ENCODE peak calls at places on chromosome 21, in ten cellular contexts. M is kidney epithelial cell, U is fibroblast of mammary gland, L is heart left ventricle, G is WTC11, I is endothelial cell, N is ovary, R is choroid plexus epithelial cell, D is AG10803, O is H9. Q is an unnamed sample.
A peak's percentile ranks its signal among the peaks of the same experiment; 100 is the strongest.

GRCh38 chr21:46011267-46011967 is 29.8 kb downstream of the COL6A1 start:
- DNase-seq in M (no peak), U (no peak), L (no peak), G (no peak), I (no peak), N (peak; percentile 36), R (no peak), D (no peak), O (peak; percentile 22), Q (no peak)

GRCh38 chr21:27693376-27693775 is 726.5 kb upstream of the ADAMTS5 start:
- DNase-seq in M (peak; percentile 56), U (peak; percentile 76), L (no peak), G (no peak), I (no peak), N (no peak), R (peak; percentile 58), D (peak; percentile 90), O (no peak), Q (no peak)

GRCh38 chr21:27793901-27794300 is 827.0 kb upstream of the ADAMTS5 start:
- DNase-seq in M (no peak), U (no peak), L (no peak), G (no peak), I (no peak), N (no peak), R (no peak), D (no peak), O (no peak), Q (no peak)

GRCh38 chr21:38806153-38806941 is 618 bp downstream of the ETS2 start:
- DNase-seq in M (no peak), U (no peak), L (peak; percentile 54), G (peak; percentile 47), I (peak; percentile 54), N (peak; percentile 75), R (no peak), D (no peak), O (no peak), Q (no peak)

GRCh38 chr21:30194701-30195299 is 21.1 kb downstream of the CLDN8 start:
- DNase-seq in M (peak; percentile 7), U (peak; percentile 57), L (no peak), G (no peak), I (peak; percentile 61), N (no peak), R (peak; percentile 74), D (peak; percentile 6), O (no peak), Q (no peak)

GRCh38 chr21:45801989-45802388 is 158.5 kb downstream of the PCBP3 start:
- DNase-seq in M (no peak), U (no peak), L (no peak), G (no peak), I (no peak), N (no peak), R (no peak), D (no peak), O (no peak), Q (no peak)

GRCh38 chr21:29022141-29022540 is 2.3 kb upstream of the USP16 start:
- DNase-seq in M (no peak), U (no peak), L (no peak), G (no peak), I (no peak), N (no peak), R (no peak), D (no peak), O (no peak), Q (no peak)

GRCh38 chr21:30345014-30345413 is 3.4 kb downstream of the KRTAP23-1 start:
- DNase-seq in M (no peak), U (no peak), L (no peak), G (no peak), I (no peak), N (no peak), R (no peak), D (no peak), O (no peak), Q (no peak)

GRCh38 chr21:20639026-20639425 is 359.2 kb upstream of the NCAM2 start:
- DNase-seq in M (no peak), U (peak; percentile 16), L (no peak), G (no peak), I (no peak), N (no peak), R (peak; percentile 65), D (no peak), O (no peak), Q (no peak)

GRCh38 chr21:44969965-44970755 is 30.3 kb downstream of the SLX9 start:
- DNase-seq in M (no peak), U (peak; percentile 16), L (no peak), G (no peak), I (no peak), N (no peak), R (no peak), D (peak; percentile 52), O (no peak), Q (no peak)

GRCh38 chr21:45421846-45422775 is 17.1 kb downstream of the COL18A1 start:
- DNase-seq in M (no peak), U (no peak), L (peak; percentile 20), G (peak; percentile 6), I (no peak), N (peak; percentile 36), R (no peak), D (no peak), O (no peak), Q (no peak)

GRCh38 chr21:15122241-15122640 is 57.4 kb upstream of the NRIP1 start:
- DNase-seq in M (no peak), U (peak; percentile 3), L (no peak), G (no peak), I (no peak), N (no peak), R (no peak), D (no peak), O (no peak), Q (no peak)

GRCh38 chr21:18840239-18840638 is 436.7 kb upstream of the TMPRSS15 start:
- DNase-seq in M (no peak), U (no peak), L (no peak), G (peak; percentile 12), I (no peak), N (no peak), R (peak; percentile 52), D (no peak), O (peak; percentile 52), Q (no peak)

GRCh38 chr21:27802816-27803475 is 836.1 kb upstream of the ADAMTS5 start:
- DNase-seq in M (no peak), U (peak; percentile 60), L (no peak), G (peak; percentile 62), I (peak; percentile 57), N (no peak), R (peak; percentile 80), D (peak; percentile 56), O (peak; percentile 57), Q (no peak)

GRCh38 chr21:31326478-31327247 is 17.4 kb downstream of the TIAM1 start:
- DNase-seq in M (no peak), U (peak; percentile 69), L (no peak), G (no peak), I (no peak), N (no peak), R (no peak), D (peak; percentile 18), O (no peak), Q (no peak)

GRCh38 chr21:25361765-25362164 is 245.5 kb downstream of the MRPL39 start:
- DNase-seq in M (no peak), U (no peak), L (no peak), G (no peak), I (no peak), N (no peak), R (no peak), D (no peak), O (no peak), Q (no peak)

GRCh38 chr21:25361097-25361496 is 246.2 kb downstream of the MRPL39 start:
- DNase-seq in M (no peak), U (no peak), L (no peak), G (no peak), I (no peak), N (no peak), R (no peak), D (no peak), O (no peak), Q (no peak)

GRCh38 chr21:25359724-25360123 is 247.6 kb downstream of the MRPL39 start:
- DNase-seq in M (no peak), U (peak; percentile 43), L (no peak), G (no peak), I (no peak), N (no peak), R (no peak), D (no peak), O (no peak), Q (no peak)

GRCh38 chr21:25362375-25363267 is 244.7 kb downstream of the MRPL39 start:
- DNase-seq in M (no peak), U (no peak), L (no peak), G (no peak), I (no peak), N (no peak), R (no peak), D (no peak), O (no peak), Q (no peak)

GRCh38 chr21:25360593-25360992 is 246.7 kb downstream of the MRPL39 start:
- DNase-seq in M (no peak), U (peak; percentile 12), L (no peak), G (no peak), I (no peak), N (no peak), R (peak; percentile 33), D (no peak), O (no peak), Q (no peak)
- TF ChIP-seq CTCF in M (peak; percentile 30), U (peak; percentile 46), L (no peak), G (no peak), I (no peak), N (no peak), R (peak; percentile 66), D (peak; percentile 42), O (peak; percentile 52), Q (peak; percentile 19)

GRCh38 chr21:43611598-43612369 is 47.5 kb downstream of the HSF2BP start:
- DNase-seq in M (no peak), U (peak; percentile 60), L (peak; percentile 66), G (peak; percentile 74), I (peak; percentile 73), N (peak; percentile 84), R (peak; percentile 89), D (peak; percentile 46), O (peak; percentile 73), Q (peak; percentile 36)
- TF ChIP-seq CTCF in M (peak; percentile 87), U (peak; percentile 79), L (peak; percentile 77), G (peak; percentile 24), I (no peak), N (peak; percentile 66), R (peak; percentile 95), D (peak; percentile 78), O (peak; percentile 79), Q (peak; percentile 29)

GRCh38 chr21:41832230-41833137 is 46.7 kb downstream of the PRDM15 start:
- DNase-seq in M (no peak), U (no peak), L (no peak), G (no peak), I (no peak), N (peak; percentile 21), R (no peak), D (no peak), O (no peak), Q (no peak)
- TF ChIP-seq CTCF in M (no peak), U (no peak), L (no peak), G (no peak), I (no peak), N (no peak), R (no peak), D (no peak), O (peak; percentile 24), Q (no peak)

GRCh38 chr21:36747815-36748381 is 49.0 kb downstream of the SIM2 start:
- DNase-seq in M (no peak), U (peak; percentile 13), L (peak; percentile 47), G (peak; percentile 82), I (peak; percentile 91), N (peak; percentile 56), R (peak; percentile 50), D (peak; percentile 8), O (peak; percentile 79), Q (no peak)
- TF ChIP-seq CTCF in M (no peak), U (no peak), L (peak; percentile 34), G (no peak), I (no peak), N (no peak), R (peak; percentile 36), D (peak; percentile 13), O (peak; percentile 36), Q (no peak)